ENCODE peak calls at places on chromosomes 16 and 17, in six cellular contexts. F, Y, S, X, R and V are unnamed samples.

GRCh38 chr17:73028311-73028755 is 64.2 kb downstream of the SLC39A11 start:
- DNase-seq in F (no peak), Y (peak), S (peak), X (no peak), R (peak), V (no peak)

GRCh38 chr17:31586946-31587345 is 195.5 kb downstream of the RAB11FIP4 start:
- DNase-seq in F (no peak), Y (peak), S (peak), X (no peak), R (no peak), V (no peak)

GRCh38 chr16:583815-584591 is 5.9 kb upstream of the RAB40C start:
- DNase-seq in F (peak), Y (no peak), S (no peak), X (no peak), R (no peak), V (no peak)

GRCh38 chr17:68533887-68534700 is 21.9 kb downstream of the PRKAR1A start:
- DNase-seq in F (peak), Y (peak), S (peak), X (no peak), R (peak), V (no peak)

GRCh38 chr16:50521246-50521900 is 26.8 kb upstream of the NKD1 start:
- DNase-seq in F (no peak), Y (no peak), S (no peak), X (no peak), R (no peak), V (no peak)

GRCh38 chr17:8477653-8478441 is 42.2 kb downstream of the NDEL1 start:
- DNase-seq in F (no peak), Y (no peak), S (no peak), X (no peak), R (no peak), V (no peak)

GRCh38 chr16:87582221-87582965 is 19.9 kb upstream of the JPH3 start:
- DNase-seq in F (no peak), Y (peak), S (peak), X (no peak), R (no peak), V (no peak)

GRCh38 chr16:68284847-68285246 is 20.5 kb downstream of the SLC7A6 start:
- DNase-seq in F (no peak), Y (no peak), S (no peak), X (no peak), R (no peak), V (peak)

GRCh38 chr16:21150375-21151001 is at the start of gene DNAH3:
- DNase-seq in F (peak), Y (no peak), S (no peak), X (peak), R (no peak), V (no peak)

GRCh38 chr17:57442914-57443571 is 186.7 kb downstream of the MSI2 start:
- DNase-seq in F (peak), Y (no peak), S (peak), X (no peak), R (no peak), V (peak)

GRCh38 chr16:84481051-84481735 is 23.3 kb downstream of the MEAK7 start:
- DNase-seq in F (no peak), Y (no peak), S (no peak), X (no peak), R (no peak), V (no peak)

GRCh38 chr17:1783834-1784611 is 22.2 kb downstream of the SERPINF1 start:
- DNase-seq in F (peak), Y (peak), S (peak), X (peak), R (peak), V (no peak)

GRCh38 chr16:71610936-71611871 is 14.8 kb upstream of the MARVELD3 start:
- DNase-seq in F (peak), Y (peak), S (peak), X (peak), R (no peak), V (peak)

GRCh38 chr16:85228970-85229430 is 116.7 kb upstream of the CIBAR2 start:
- DNase-seq in F (no peak), Y (no peak), S (no peak), X (no peak), R (no peak), V (no peak)

GRCh38 chr17:75845933-75846700 is 1.9 kb upstream of the UNC13D start:
- DNase-seq in F (no peak), Y (no peak), S (no peak), X (no peak), R (no peak), V (no peak)

GRCh38 chr17:5837055-5837491 is 233.1 kb upstream of the WSCD1 start:
- DNase-seq in F (peak), Y (peak), S (peak), X (no peak), R (no peak), V (no peak)

GRCh38 chr17:12376276-12376675 is 289.4 kb upstream of the MYOCD start:
- DNase-seq in F (no peak), Y (no peak), S (no peak), X (no peak), R (no peak), V (no peak)

GRCh38 chr16:85479972-85480726 is 133.0 kb upstream of the GSE1 start:
- DNase-seq in F (peak), Y (no peak), S (peak), X (peak), R (no peak), V (peak)

GRCh38 chr17:58630883-58631522 is 60.8 kb downstream of the TEX14 start:
- DNase-seq in F (no peak), Y (no peak), S (no peak), X (peak), R (no peak), V (peak)

GRCh38 chr17:41171881-41172280 is 3.9 kb upstream of the KRTAP4-3 start:
- DNase-seq in F (no peak), Y (peak), S (peak), X (no peak), R (peak), V (no peak)

GRCh38 chr16:66127459-66128362 is 238.8 kb upstream of the CDH5 start:
- DNase-seq in F (no peak), Y (no peak), S (no peak), X (no peak), R (no peak), V (no peak)

GRCh38 chr17:31907342-31907975 is 6.0 kb upstream of the UTP6 start:
- DNase-seq in F (no peak), Y (peak), S (peak), X (no peak), R (no peak), V (no peak)

GRCh38 chr16:77501260-77501659 is 66.4 kb upstream of the ADAMTS18 start:
- DNase-seq in F (no peak), Y (no peak), S (no peak), X (no peak), R (no peak), V (no peak)

GRCh38 chr16:52069866-52070265 is 477.1 kb downstream of the TOX3 start:
- DNase-seq in F (peak), Y (peak), S (peak), X (no peak), R (no peak), V (no peak)

GRCh38 chr17:6365187-6365943 is 69.6 kb downstream of the AIPL1 start:
- DNase-seq in F (peak), Y (peak), S (no peak), X (no peak), R (peak), V (no peak)

GRCh38 chr17:81666092-81666341 is 388 bp downstream of the OXLD1 start:
- DNase-seq in F (no peak), Y (no peak), S (no peak), X (no peak), R (no peak), V (no peak)

GRCh38 chr17:65323055-65323454 is 185.9 kb downstream of the RGS9 start:
- DNase-seq in F (peak), Y (no peak), S (no peak), X (no peak), R (no peak), V (no peak)

GRCh38 chr16:18969855-18970240 is 13.9 kb upstream of the TMC7 start:
- DNase-seq in F (no peak), Y (no peak), S (no peak), X (no peak), R (no peak), V (no peak)

GRCh38 chr16:2782583-2783351 is 4.6 kb downstream of the PRSS33 start:
- DNase-seq in F (no peak), Y (no peak), S (no peak), X (no peak), R (no peak), V (no peak)

GRCh38 chr17:29630630-29631193 is 8.0 kb upstream of the CORO6 start:
- DNase-seq in F (no peak), Y (no peak), S (no peak), X (no peak), R (no peak), V (no peak)

GRCh38 chr16:25613931-25614330 is 77.8 kb upstream of the HS3ST4 start:
- DNase-seq in F (no peak), Y (no peak), S (no peak), X (no peak), R (no peak), V (no peak)

GRCh38 chr17:67022451-67022810 is 21.9 kb upstream of the CACNG1 start:
- DNase-seq in F (no peak), Y (no peak), S (no peak), X (no peak), R (no peak), V (no peak)

GRCh38 chr17:45948881-45949624 is 50.0 kb upstream of the STH start:
- DNase-seq in F (peak), Y (peak), S (peak), X (peak), R (peak), V (peak)

GRCh38 chr17:7440823-7441174 is 1.5 kb downstream of the FGF11 start:
- DNase-seq in F (no peak), Y (peak), S (peak), X (no peak), R (no peak), V (peak)
- TF ChIP-seq CTCF in F (no peak), Y (peak), S (peak), X (no peak), R (no peak), V (no peak)

DNA sequence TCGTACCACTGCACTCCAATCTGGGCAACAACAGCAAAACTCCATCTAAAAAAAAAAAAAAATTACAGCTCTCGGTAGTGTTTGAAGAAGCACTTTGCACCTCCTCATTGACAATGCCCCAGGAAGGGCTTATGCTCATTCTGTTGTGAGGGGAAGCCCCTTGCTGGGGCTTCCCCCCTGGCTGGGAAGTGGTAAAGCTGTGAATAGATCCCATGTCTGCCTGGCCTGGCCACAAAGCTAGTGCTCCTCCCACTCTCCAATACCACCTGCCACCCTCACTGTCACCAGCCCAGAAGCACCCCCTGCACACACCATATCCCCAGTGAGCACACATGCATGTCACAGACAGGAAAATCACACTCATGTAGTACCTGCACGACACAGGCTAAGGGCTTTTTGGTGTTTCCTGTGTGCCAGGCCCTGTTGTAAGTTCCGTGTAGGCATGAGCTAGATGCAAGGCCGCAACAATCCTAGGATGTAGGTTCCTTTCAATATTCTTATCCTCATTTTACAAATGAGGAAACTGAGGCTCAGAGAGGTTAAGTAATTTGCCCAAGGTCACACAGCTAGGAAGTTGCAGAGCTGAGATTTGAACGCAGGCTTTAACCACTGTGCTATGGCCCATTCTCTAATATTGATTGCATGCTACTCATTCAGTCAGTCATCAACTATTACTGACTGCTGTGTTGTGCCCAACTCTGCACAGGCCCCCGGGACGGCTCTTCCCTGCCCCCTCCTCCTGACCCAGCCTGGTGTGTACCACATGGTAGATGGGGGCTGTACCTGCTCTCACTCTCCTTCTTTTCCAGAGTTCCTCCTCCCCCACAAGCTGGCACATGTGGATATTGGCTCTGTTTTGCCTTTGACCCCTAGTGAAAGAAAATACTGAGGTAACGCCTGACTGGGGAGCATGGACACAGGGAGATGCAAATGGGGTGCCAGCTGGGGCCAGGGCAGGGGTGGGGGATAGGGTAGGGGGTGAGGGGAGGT is 11.9 kb upstream of the COL1A1 start:
- DNase-seq in F (peak), Y (peak), S (no peak), X (no peak), R (no peak), V (no peak)
- TF ChIP-seq CTCF in F (peak), Y (no peak), S (no peak), X (no peak), R (no peak), V (no peak)

DNA sequence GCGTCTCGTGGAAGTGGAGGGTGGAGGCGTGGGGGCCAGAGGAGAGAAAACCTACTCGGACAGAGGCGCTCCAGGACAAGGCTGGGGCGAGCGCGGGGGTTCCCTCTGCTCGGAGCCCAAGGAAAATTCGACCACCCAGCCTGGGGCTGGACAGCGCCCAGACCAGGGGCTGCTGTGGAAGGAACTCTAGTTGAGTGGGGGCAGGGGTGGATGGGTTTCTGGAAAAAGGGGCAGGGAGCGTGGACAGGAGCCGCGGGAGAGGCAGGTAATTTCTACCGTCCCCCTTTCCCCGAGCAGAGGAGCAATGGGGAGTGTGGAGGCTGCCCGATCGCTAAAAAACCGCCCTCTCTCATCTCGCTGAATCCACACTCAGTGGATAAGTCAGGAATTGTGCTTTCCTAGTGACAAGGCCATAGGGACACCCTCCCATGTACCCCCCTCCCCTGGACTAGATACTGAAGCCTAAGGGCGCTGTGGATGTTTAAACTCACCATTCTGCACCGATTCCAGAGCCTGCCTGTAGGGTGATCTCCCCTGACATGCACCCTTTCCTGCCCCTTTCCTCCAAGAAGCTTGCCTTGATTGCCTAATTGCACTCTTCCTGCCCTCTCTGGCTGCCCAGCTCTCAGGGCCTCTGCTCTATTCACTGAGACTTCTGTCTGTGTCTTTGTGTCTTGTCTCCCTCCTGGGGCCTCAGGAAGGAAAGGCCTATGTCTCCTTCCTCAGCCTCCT is 90.7 kb upstream of the TMEM97 start:
- DNase-seq in F (peak), Y (no peak), S (no peak), X (no peak), R (no peak), V (no peak)
- TF ChIP-seq CTCF in F (no peak), Y (peak), S (peak), X (no peak), R (no peak), V (no peak)

GRCh38 chr16:54490089-54490488 is 203.5 kb upstream of the IRX3 start:
- DNase-seq in F (no peak), Y (no peak), S (no peak), X (no peak), R (no peak), V (no peak)

GRCh38 chr16:54487933-54488332 is 201.3 kb upstream of the IRX3 start:
- DNase-seq in F (no peak), Y (no peak), S (no peak), X (no peak), R (no peak), V (no peak)

GRCh38 chr16:54488729-54489128 is 202.1 kb upstream of the IRX3 start:
- DNase-seq in F (no peak), Y (peak), S (peak), X (no peak), R (no peak), V (no peak)

GRCh38 chr16:54493076-54493475 is 206.5 kb upstream of the IRX3 start:
- DNase-seq in F (no peak), Y (peak), S (peak), X (no peak), R (no peak), V (no peak)

DNA sequence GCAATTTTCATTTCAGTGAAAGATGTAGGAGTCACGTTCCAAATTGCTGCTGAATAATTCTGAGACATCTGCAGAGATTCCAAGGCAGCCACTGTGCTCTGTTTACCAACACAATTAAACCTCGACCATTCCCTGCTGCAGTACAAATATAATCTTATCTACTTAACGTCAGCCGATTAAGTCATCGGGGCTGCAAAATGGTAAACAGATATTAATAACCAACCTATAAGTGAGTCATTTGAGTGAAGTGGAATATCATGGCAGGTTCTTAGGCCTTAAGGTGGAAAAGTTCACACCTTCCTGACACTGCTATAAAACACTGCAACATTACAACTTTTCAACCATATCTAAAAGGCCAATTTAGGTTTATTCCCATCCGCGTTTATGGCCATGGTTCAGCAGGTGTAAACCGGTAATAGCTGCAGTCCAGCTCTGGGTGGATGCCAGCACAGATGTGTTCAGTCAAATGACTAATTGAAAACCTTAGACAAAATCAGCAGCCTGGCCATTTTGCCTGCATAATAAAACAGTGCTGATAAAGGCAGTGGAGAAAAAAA is 202.7 kb upstream of the IRX3 start:
- DNase-seq in F (peak), Y (no peak), S (peak), X (no peak), R (no peak), V (no peak)
- TF ChIP-seq CTCF in F (no peak), Y (no peak), S (no peak), X (no peak), R (no peak), V (no peak)